ENCODE peak calls at places on chromosomes 1 and 21, in four cellular contexts. I is HEK293T, U is K562, G is HepG2. W is an unnamed sample.

GRCh38 chr1:243751506-243751905 is 98.5 kb downstream of the AKT3 start:
- DNase-seq in I (no peak), G (no peak), U (no peak), W (no peak)

GRCh38 chr1:116942344-116942743 is 32.6 kb downstream of the PTGFRN start:
- DNase-seq in G (no peak), U (no peak), I (no peak), W (no peak)

GRCh38 chr1:244112646-244113045 is 61.6 kb downstream of the ZBTB18 start:
- DNase-seq in I (no peak), U (no peak), G (no peak), W (no peak)

GRCh38 chr1:235127774-235128452 is 724 bp downstream of the TOMM20 start:
- DNase-seq in I (no peak), U (no peak), G (no peak), W (no peak)

GRCh38 chr1:202287196-202287595 is 54.5 kb downstream of the UBE2T start:
- DNase-seq in G (no peak), U (no peak), I (no peak), W (no peak)

GRCh38 chr21:36135391-36136094 is 664 bp downstream of the CBR3 start:
- DNase-seq in I (peak), G (no peak), U (no peak), W (peak)

GRCh38 chr1:115666702-115667101 is 24.9 kb downstream of the VANGL1 start:
- DNase-seq in I (no peak), G (no peak), U (no peak), W (no peak)

GRCh38 chr1:243268284-243268653 is 12.4 kb downstream of the SDCCAG8 start:
- DNase-seq in I (no peak), G (no peak), U (no peak), W (no peak)

GRCh38 chr1:160954158-160955104 is at the start of gene ITLN2:
- DNase-seq in U (peak), G (peak), I (peak), W (peak)

DNA sequence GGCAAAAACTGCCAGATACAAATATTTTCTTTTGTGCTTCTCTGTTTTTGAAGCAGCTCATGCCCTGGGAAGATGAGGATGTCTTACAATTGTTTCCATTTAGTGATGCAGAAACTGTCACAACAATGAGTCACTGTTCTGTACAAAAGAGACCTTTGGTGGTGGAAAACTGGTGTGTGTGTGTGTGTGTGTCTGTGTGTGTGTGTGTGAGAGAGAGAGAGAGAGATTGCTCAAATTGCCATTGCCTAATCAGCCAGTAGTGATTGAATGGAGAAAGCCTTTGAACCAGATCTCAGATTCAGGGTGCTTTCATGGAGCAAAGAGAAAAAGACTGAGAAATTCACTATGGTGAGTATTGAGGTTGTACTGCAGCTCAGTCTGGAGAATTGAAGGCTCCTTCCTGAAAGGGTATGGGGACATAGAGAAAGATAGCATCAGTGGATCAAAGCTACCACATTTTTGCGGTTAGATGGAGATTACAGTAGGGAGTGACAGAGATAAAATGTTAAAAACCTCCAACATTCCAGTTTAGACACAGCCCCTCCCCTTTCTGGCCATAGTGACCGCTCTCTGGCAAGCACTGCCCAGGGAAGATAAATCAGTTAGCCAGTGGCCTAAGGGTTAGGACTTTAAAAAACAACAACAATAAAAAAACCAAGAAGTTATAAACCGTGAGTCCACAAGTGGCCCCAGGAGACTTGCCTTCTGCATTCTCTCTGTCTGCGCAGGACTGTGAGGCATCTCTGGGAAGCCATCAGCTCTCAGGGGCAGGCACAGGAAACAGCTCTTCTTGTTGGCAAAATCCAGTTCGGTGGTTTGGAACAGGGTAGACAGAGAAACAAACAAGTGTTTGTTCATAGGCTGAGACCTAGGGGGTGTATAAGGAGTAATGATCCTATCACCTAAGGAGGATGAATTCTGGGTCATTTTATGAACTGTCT is 406.5 kb downstream of the DUSP10 start:
- DNase-seq in I (no peak), U (no peak), G (peak), W (no peak)
- TF ChIP-seq ELF4 in I (no peak), U (no peak), G (no peak), W (no peak)

GRCh38 chr21:38861989-38862683 is 56.4 kb downstream of the ETS2 start:
- DNase-seq in G (no peak), U (no peak), I (no peak), W (no peak)
- TF ChIP-seq ELF4 in G (no peak), U (no peak), I (no peak), W (no peak)

GRCh38 chr21:16942703-16943102 is 570.1 kb upstream of the CXADR start:
- DNase-seq in G (peak), U (no peak), I (peak), W (peak)

DNA sequence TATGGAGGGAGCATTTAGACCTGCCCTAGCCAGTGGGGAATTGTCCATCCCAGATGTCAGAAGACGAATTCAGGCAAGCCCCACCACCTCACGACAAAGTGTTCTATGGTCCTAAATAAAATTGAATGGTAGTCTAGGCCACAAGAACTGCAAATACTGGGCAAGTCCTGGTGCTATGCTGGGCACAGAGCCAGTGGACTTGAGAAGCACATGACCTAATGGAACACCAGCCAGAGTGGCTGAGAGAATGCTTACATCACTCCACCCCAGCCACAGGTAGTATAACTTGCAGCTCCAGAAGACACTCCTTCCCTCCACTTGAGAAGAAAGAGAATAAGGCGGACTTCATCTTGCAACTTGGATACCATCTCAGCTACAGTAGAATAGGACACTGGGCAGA is 567.3 kb upstream of the CXADR start:
- DNase-seq in I (no peak), G (no peak), U (no peak), W (no peak)
- TF ChIP-seq ELF4 in I (no peak), G (no peak), U (no peak), W (no peak)

DNA sequence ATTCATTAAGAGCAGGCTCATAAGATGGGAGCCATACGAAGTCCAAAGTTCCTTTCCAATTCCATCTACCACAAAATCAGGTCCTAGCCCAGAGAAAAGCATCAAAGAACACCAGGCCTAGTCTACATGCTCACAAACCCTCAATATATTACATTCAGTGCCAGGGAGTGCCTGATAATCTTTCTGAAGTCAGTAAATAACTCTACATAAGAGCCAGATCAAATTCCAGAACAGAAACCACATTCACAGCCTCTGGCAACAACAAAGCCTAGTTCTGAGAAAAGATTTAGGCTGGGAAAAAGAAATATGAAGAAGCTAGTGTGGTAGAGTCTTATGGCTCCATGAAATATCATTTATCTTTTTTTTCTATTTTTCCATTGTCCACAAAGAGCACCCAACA is 40.5 kb upstream of the RBBP5 start:
- DNase-seq in I (no peak), G (no peak), U (no peak), W (no peak)
- TF ChIP-seq ELF4 in I (no peak), G (no peak), U (no peak), W (no peak)

GRCh38 chr1:12477936-12478611 is 139.9 kb downstream of the DHRS3 start:
- DNase-seq in U (peak), I (peak), G (peak), W (no peak)
- TF ChIP-seq ELF4 in U (peak), I (no peak), G (no peak), W (no peak)

DNA sequence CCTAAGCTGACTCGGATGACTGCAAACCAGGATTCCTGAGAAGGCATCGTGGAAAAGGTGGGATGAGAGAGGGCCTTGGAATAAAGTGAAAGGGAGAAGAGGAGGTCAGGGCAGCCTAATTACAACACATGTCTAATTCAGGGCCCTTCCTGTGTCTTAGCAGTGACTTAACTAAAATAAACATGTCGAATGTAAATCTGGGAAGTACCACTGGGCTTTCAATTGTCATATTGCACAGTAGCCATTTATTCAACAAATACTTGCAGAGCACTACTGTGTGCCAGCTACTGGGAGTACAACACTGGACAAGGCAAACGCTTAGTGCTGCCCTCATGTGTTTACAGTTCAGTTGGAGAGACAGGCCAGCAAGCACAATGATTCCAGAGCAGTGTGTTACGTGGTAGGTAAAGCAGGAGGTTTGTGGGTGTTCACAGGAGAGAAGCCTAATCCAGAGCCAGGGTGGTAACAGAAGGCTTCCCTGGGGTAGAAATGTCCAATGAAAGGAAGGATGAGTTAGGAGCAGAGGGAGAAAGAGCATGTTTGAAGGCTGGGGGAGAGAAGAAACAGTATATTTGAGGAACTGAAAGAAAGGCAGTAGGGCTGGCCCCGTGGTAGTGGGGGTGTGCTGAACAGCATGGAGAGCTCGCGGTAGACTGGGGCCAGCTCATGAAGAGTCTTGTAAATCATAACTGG is 38.0 kb upstream of the RASAL2 start:
- DNase-seq in U (no peak), I (peak), G (peak), W (no peak)
- TF ChIP-seq ELF4 in U (no peak), I (no peak), G (no peak), W (no peak)